ENCODE peak calls at places on chromosomes 11 and 22, in seven cellular contexts. One of them, this sample, is unnamed.

GRCh38 chr22:44133901-44134511 is 46.7 kb upstream of the PARVG start:
- DNase-seq in SK-N-SH: no peak
- DNase-seq in HCT116: no peak
- DNase-seq in H1: no peak
- DNase-seq in HepG2: no peak
- DNase-seq in GM12878: no peak
- DNase-seq in K562: no peak
- DNase-seq in this sample: no peak

GRCh38 chr11:18495703-18496102 is 31.0 kb downstream of the TSG101 start:
- DNase-seq in SK-N-SH: no peak
- DNase-seq in HCT116: no peak
- DNase-seq in H1: no peak
- DNase-seq in HepG2: no peak
- DNase-seq in GM12878: no peak
- DNase-seq in K562: no peak
- DNase-seq in this sample: no peak

GRCh38 chr22:40567106-40567505 is 69.4 kb downstream of the MRTFA start:
- DNase-seq in SK-N-SH: no peak
- DNase-seq in HCT116: no peak
- DNase-seq in H1: no peak
- DNase-seq in HepG2: no peak
- DNase-seq in GM12878: no peak
- DNase-seq in K562: no peak
- DNase-seq in this sample: no peak

GRCh38 chr11:134261626-134262488 is 8.5 kb downstream of the ACAD8 start:
- DNase-seq in SK-N-SH: peak; percentile 66
- DNase-seq in HCT116: peak; percentile 6
- DNase-seq in H1: no peak
- DNase-seq in HepG2: peak; percentile 20
- DNase-seq in GM12878: no peak
- DNase-seq in K562: peak; percentile 51
- DNase-seq in this sample: peak; percentile 85

GRCh38 chr11:71397328-71397860 is 50.8 kb downstream of the DHCR7 start:
- DNase-seq in SK-N-SH: no peak
- DNase-seq in HCT116: no peak
- DNase-seq in H1: no peak
- DNase-seq in HepG2: no peak
- DNase-seq in GM12878: no peak
- DNase-seq in K562: no peak
- DNase-seq in this sample: no peak

GRCh38 chr11:117919326-117920275 is 9.6 kb downstream of the TMPRSS13 start:
- DNase-seq in SK-N-SH: no peak
- DNase-seq in HCT116: no peak
- DNase-seq in H1: no peak
- DNase-seq in HepG2: no peak
- DNase-seq in GM12878: no peak
- DNase-seq in K562: no peak
- DNase-seq in this sample: no peak

GRCh38 chr11:65853249-65853979 is 4.6 kb downstream of the CFL1 start:
- DNase-seq in SK-N-SH: peak; percentile 45
- DNase-seq in HCT116: no peak
- DNase-seq in H1: no peak
- DNase-seq in HepG2: no peak
- DNase-seq in GM12878: no peak
- DNase-seq in K562: peak; percentile 20
- DNase-seq in this sample: no peak

GRCh38 chr11:96567193-96567592 is 177.4 kb downstream of the JRKL start:
- DNase-seq in SK-N-SH: no peak
- DNase-seq in HCT116: no peak
- DNase-seq in H1: no peak
- DNase-seq in HepG2: no peak
- DNase-seq in GM12878: no peak
- DNase-seq in K562: no peak
- DNase-seq in this sample: peak; percentile 16

GRCh38 chr11:35432464-35432863 is 13.1 kb upstream of the SLC1A2 start:
- DNase-seq in SK-N-SH: no peak
- DNase-seq in HCT116: no peak
- DNase-seq in H1: no peak
- DNase-seq in HepG2: no peak
- DNase-seq in GM12878: no peak
- DNase-seq in K562: no peak
- DNase-seq in this sample: no peak

GRCh38 chr11:119727523-119728081 is 1.4 kb downstream of the NECTIN1 start:
- DNase-seq in SK-N-SH: peak; percentile 74
- DNase-seq in HCT116: no peak
- DNase-seq in H1: no peak
- DNase-seq in HepG2: no peak
- DNase-seq in GM12878: no peak
- DNase-seq in K562: no peak
- DNase-seq in this sample: peak; percentile 60

GRCh38 chr11:70026012-70026411 is 52.1 kb upstream of the ANO1 start:
- DNase-seq in SK-N-SH: no peak
- DNase-seq in HCT116: no peak
- DNase-seq in H1: no peak
- DNase-seq in HepG2: no peak
- DNase-seq in GM12878: no peak
- DNase-seq in K562: no peak
- DNase-seq in this sample: no peak

GRCh38 chr22:45877651-45878050 is 99.3 kb downstream of the WNT7B start:
- DNase-seq in SK-N-SH: no peak
- DNase-seq in HCT116: no peak
- DNase-seq in H1: no peak
- DNase-seq in HepG2: no peak
- DNase-seq in GM12878: no peak
- DNase-seq in K562: no peak
- DNase-seq in this sample: no peak

GRCh38 chr11:79439893-79440450 is 858 bp downstream of the TENM4 start:
- DNase-seq in SK-N-SH: peak; percentile 76
- DNase-seq in HCT116: no peak
- DNase-seq in H1: no peak
- DNase-seq in HepG2: no peak
- DNase-seq in GM12878: no peak
- DNase-seq in K562: no peak
- DNase-seq in this sample: no peak

GRCh38 chr11:15816270-15816871 is 540.0 kb downstream of the SOX6 start:
- DNase-seq in SK-N-SH: no peak
- DNase-seq in HCT116: no peak
- DNase-seq in H1: no peak
- DNase-seq in HepG2: no peak
- DNase-seq in GM12878: no peak
- DNase-seq in K562: no peak
- DNase-seq in this sample: no peak

GRCh38 chr11:69353696-69354544 is 60.0 kb downstream of the MYEOV start:
- DNase-seq in SK-N-SH: peak; percentile 49
- DNase-seq in HCT116: no peak
- DNase-seq in H1: no peak
- DNase-seq in HepG2: no peak
- DNase-seq in GM12878: no peak
- DNase-seq in K562: no peak
- DNase-seq in this sample: no peak

GRCh38 chr22:49088801-49089791 is 738.6 kb downstream of the BRD1 start:
- DNase-seq in SK-N-SH: no peak
- DNase-seq in HCT116: no peak
- DNase-seq in H1: no peak
- DNase-seq in HepG2: no peak
- DNase-seq in GM12878: no peak
- DNase-seq in K562: no peak
- DNase-seq in this sample: no peak

GRCh38 chr11:78811622-78812021 is 237.0 kb upstream of the NARS2 start:
- DNase-seq in SK-N-SH: no peak
- DNase-seq in HCT116: no peak
- DNase-seq in H1: no peak
- DNase-seq in HepG2: no peak
- DNase-seq in GM12878: no peak
- DNase-seq in K562: no peak
- DNase-seq in this sample: no peak

GRCh38 chr11:118572914-118573550 is 823 bp downstream of the ARCN1 start:
- DNase-seq in SK-N-SH: peak; percentile 22
- DNase-seq in HCT116: peak; percentile 8
- DNase-seq in H1: no peak
- DNase-seq in HepG2: peak; percentile 27
- DNase-seq in GM12878: peak; percentile 15
- DNase-seq in K562: peak; percentile 80
- DNase-seq in this sample: peak; percentile 64

GRCh38 chr22:19886605-19887250 is 32.1 kb upstream of the GNB1L start:
- DNase-seq in SK-N-SH: no peak
- DNase-seq in HCT116: no peak
- DNase-seq in H1: no peak
- DNase-seq in HepG2: no peak
- DNase-seq in GM12878: no peak
- DNase-seq in K562: no peak
- DNase-seq in this sample: no peak

GRCh38 chr11:83558281-83558680 is 272.1 kb upstream of the CCDC90B start:
- DNase-seq in SK-N-SH: no peak
- DNase-seq in HCT116: no peak
- DNase-seq in H1: no peak
- DNase-seq in HepG2: no peak
- DNase-seq in GM12878: no peak
- DNase-seq in K562: no peak
- DNase-seq in this sample: no peak

GRCh38 chr11:63599211-63600122 is 14.8 kb downstream of the PLAAT3 start:
- DNase-seq in SK-N-SH: peak; percentile 34
- DNase-seq in HCT116: no peak
- DNase-seq in H1: no peak
- DNase-seq in HepG2: no peak
- DNase-seq in GM12878: no peak
- DNase-seq in K562: no peak
- DNase-seq in this sample: no peak

GRCh38 chr22:41688365-41689211 is at the start of gene SNU13:
- DNase-seq in SK-N-SH: peak; percentile 84
- DNase-seq in HCT116: peak; percentile 77
- DNase-seq in H1: no peak
- DNase-seq in HepG2: peak; percentile 88
- DNase-seq in GM12878: peak; percentile 73
- DNase-seq in K562: peak; percentile 94
- DNase-seq in this sample: peak; percentile 90

GRCh38 chr22:41683616-41684015 is 5.1 kb downstream of the SNU13 start:
- DNase-seq in SK-N-SH: no peak
- DNase-seq in HCT116: no peak
- DNase-seq in H1: no peak
- DNase-seq in HepG2: no peak
- DNase-seq in GM12878: no peak
- DNase-seq in K562: no peak
- DNase-seq in this sample: no peak

GRCh38 chr22:41690476-41690875 is 1.8 kb upstream of the SNU13 start:
- DNase-seq in SK-N-SH: no peak
- DNase-seq in HCT116: no peak
- DNase-seq in H1: no peak
- DNase-seq in HepG2: no peak
- DNase-seq in GM12878: no peak
- DNase-seq in K562: no peak
- DNase-seq in this sample: no peak

GRCh38 chr22:41684194-41684593 is 4.5 kb downstream of the SNU13 start:
- DNase-seq in SK-N-SH: no peak
- DNase-seq in HCT116: no peak
- DNase-seq in H1: no peak
- DNase-seq in HepG2: no peak
- DNase-seq in GM12878: no peak
- DNase-seq in K562: no peak
- DNase-seq in this sample: no peak

GRCh38 chr22:41687901-41688364 is 734 bp downstream of the SNU13 start:
- DNase-seq in SK-N-SH: peak; percentile 27
- DNase-seq in HCT116: no peak
- DNase-seq in H1: no peak
- DNase-seq in HepG2: no peak
- DNase-seq in GM12878: no peak
- DNase-seq in K562: peak; percentile 35
- DNase-seq in this sample: no peak
- TF ChIP-seq JUND in SK-N-SH: no peak
- TF ChIP-seq JUND in HCT116: no peak
- TF ChIP-seq JUND in H1: no peak
- TF ChIP-seq JUND in HepG2: no peak
- TF ChIP-seq JUND in GM12878: no peak
- TF ChIP-seq JUND in K562: no peak
- TF ChIP-seq JUND in this sample: no peak

DNA sequence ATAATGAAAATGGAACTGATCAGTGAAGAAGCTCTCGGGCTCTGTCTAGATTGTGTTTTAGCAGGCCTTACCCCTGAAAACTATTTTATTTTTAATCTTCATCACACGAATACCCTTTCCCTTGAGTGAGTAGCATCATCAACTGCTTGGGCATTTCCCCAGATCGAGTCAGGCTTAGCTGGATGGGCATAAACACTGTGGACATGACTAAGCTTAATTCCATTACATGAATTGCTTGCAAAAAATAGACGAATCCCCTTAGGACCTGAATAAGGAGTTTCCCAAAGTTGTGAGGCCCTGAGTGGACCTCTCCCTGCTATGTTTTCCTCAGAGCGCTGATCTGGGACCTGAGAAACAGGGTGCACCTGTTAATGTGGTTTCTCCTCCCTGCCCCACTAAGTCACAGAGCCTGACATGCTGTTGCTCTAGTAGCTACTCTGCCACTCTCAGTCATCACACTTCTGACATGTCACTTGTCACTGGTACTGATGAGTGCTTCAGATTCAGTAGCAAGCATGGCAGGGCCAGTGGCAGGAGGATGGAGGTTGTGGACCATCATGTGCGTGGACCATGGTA is 53.5 kb downstream of the ENDOD1 start:
- DNase-seq in SK-N-SH: no peak
- DNase-seq in HCT116: no peak
- DNase-seq in H1: no peak
- DNase-seq in HepG2: no peak
- DNase-seq in GM12878: no peak
- DNase-seq in K562: no peak
- DNase-seq in this sample: no peak
- TF ChIP-seq JUND in SK-N-SH: no peak
- TF ChIP-seq JUND in HCT116: no peak
- TF ChIP-seq JUND in H1: no peak
- TF ChIP-seq JUND in HepG2: no peak
- TF ChIP-seq JUND in GM12878: no peak
- TF ChIP-seq JUND in K562: no peak
- TF ChIP-seq JUND in this sample: no peak

DNA sequence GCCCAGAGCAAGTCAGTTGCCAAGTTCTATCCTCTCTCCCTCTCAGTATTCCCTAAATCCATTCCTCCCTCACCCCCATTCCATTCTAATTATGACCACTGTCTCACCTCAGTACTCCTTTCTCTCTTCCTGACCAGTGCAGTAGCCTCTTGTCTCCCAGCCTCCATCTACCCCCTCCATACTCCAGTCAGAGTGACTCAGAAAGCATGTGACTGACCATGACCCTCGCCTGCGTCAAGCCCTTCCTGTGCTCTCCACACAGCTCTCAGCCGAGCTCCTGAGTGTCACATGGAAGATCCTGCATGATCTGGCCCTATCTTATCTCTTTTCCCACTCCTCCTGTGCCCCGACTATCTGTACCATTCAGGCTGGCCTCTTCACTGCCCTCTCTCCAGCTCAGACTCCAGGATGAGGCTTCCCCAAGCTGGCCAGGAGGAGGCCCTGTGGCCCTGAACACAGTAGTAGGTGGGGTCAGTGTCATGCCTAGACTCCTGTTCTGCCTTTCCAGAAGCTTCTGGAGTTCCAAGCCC is 42.6 kb downstream of the NEU3 start:
- DNase-seq in SK-N-SH: no peak
- DNase-seq in HCT116: no peak
- DNase-seq in H1: no peak
- DNase-seq in HepG2: peak; percentile 41
- DNase-seq in GM12878: no peak
- DNase-seq in K562: peak; percentile 97
- DNase-seq in this sample: no peak
- TF ChIP-seq JUND in SK-N-SH: peak; percentile 26
- TF ChIP-seq JUND in HCT116: no peak
- TF ChIP-seq JUND in H1: no peak
- TF ChIP-seq JUND in HepG2: no peak
- TF ChIP-seq JUND in GM12878: no peak
- TF ChIP-seq JUND in K562: peak; percentile 98
- TF ChIP-seq JUND in this sample: no peak

GRCh38 chr22:28710112-28710888 is 30.7 kb upstream of the TTC28 start:
- DNase-seq in SK-N-SH: peak; percentile 42
- DNase-seq in HCT116: no peak
- DNase-seq in H1: no peak
- DNase-seq in HepG2: peak; percentile 13
- DNase-seq in GM12878: no peak
- DNase-seq in K562: no peak
- DNase-seq in this sample: no peak
- TF ChIP-seq JUND in SK-N-SH: peak; percentile 67
- TF ChIP-seq JUND in HCT116: no peak
- TF ChIP-seq JUND in H1: no peak
- TF ChIP-seq JUND in HepG2: no peak
- TF ChIP-seq JUND in GM12878: no peak
- TF ChIP-seq JUND in K562: no peak
- TF ChIP-seq JUND in this sample: no peak

This sample was measured in T47D.